ENCODE peak calls at places on chromosomes 11 and 22, in nine cellular contexts. Y, X, E, A, K, R, Q, H and P are unnamed samples.

GRCh38 chr11:20156280-20156875 is 3.9 kb downstream of the DBX1 start:
- DNase-seq in R (no peak), Y (no peak), K (peak), Q (peak), E (no peak), X (no peak), H (no peak), A (no peak), P (no peak)

GRCh38 chr11:115580927-115581680 is 76.9 kb upstream of the CADM1 start:
- DNase-seq in R (no peak), X (no peak), H (no peak), Q (peak), A (no peak), K (no peak), E (no peak), Y (no peak), P (no peak)

GRCh38 chr22:48089601-48090331 is 1327.3 kb downstream of the TBC1D22A start:
- DNase-seq in K (no peak), Y (no peak), Q (peak), R (peak), X (peak), E (peak), A (peak), H (peak), P (peak)

GRCh38 chr11:121159721-121160120 is 58.7 kb downstream of the TECTA start:
- DNase-seq in H (no peak), Q (no peak), Y (no peak), K (no peak), R (no peak), E (no peak), A (no peak), X (no peak), P (no peak)

GRCh38 chr11:11449327-11449726 is 96.3 kb upstream of the CSNK2A3 start:
- DNase-seq in E (no peak), K (no peak), H (no peak), Y (no peak), X (no peak), A (no peak), Q (no peak), R (no peak), P (no peak)

GRCh38 chr11:19921976-19922688 is 209.5 kb downstream of the NAV2 start:
- DNase-seq in E (no peak), A (no peak), Y (no peak), Q (no peak), X (no peak), R (no peak), H (no peak), K (no peak), P (no peak)

GRCh38 chr11:60363542-60364525 is 14.5 kb upstream of the MS4A7 start:
- DNase-seq in Q (peak), A (no peak), R (no peak), H (peak), Y (peak), E (peak), K (peak), X (peak), P (peak)

GRCh38 chr11:112253605-112254242 is 6.9 kb downstream of the PLET1 start:
- DNase-seq in A (no peak), E (no peak), H (no peak), R (no peak), K (no peak), X (no peak), Q (no peak), Y (no peak), P (no peak)

DNA sequence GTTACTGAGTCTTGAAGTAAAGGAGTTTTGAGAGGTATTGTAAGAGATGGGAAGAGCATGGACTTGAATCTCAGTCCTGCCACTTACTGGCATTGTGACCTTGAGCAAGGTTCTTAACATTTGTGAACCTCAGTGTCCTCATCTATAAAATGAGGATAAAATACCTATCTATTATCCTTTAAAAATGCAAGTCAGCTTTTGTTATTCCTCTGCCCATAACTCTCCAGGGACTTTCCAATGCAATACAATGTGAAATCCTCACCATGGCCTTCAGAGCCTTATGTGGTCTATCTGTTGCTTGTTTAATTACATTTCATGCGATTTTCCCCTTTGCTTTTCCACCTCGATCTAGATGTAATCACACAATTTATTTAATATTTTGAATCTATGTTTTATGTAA is 9.1 kb downstream of the TMEM135 start:
- DNase-seq in A (no peak), H (no peak), Q (no peak), Y (no peak), X (no peak), R (no peak), E (no peak), K (no peak), P (no peak)
- H3K4me3 ChIP-seq in A (no peak), H (no peak), Q (no peak), Y (no peak), X (no peak), R (no peak), E (no peak), K (no peak), P (no peak)

GRCh38 chr22:31625661-31626426 is 36.2 kb downstream of the PISD start:
- DNase-seq in Q (peak), X (no peak), R (peak), H (peak), Y (peak), A (peak), K (no peak), E (peak), P (peak)
- H3K4me3 ChIP-seq in Q (no peak), X (no peak), R (no peak), H (peak), Y (no peak), A (peak), K (no peak), E (peak), P (peak)

GRCh38 chr11:69012092-69013008 is 696 bp downstream of the MRGPRF start:
- DNase-seq in H (peak), Q (no peak), E (no peak), Y (peak), X (no peak), K (no peak), R (no peak), A (no peak), P (peak)

GRCh38 chr11:69011624-69012091 is 1.4 kb downstream of the MRGPRF start:
- DNase-seq in R (no peak), A (no peak), Y (no peak), Q (no peak), X (no peak), K (no peak), E (no peak), H (no peak), P (no peak)

GRCh38 chr11:69014936-69015549 is 2.0 kb upstream of the MRGPRF start:
- DNase-seq in H (no peak), R (no peak), E (no peak), K (no peak), Y (no peak), X (no peak), A (no peak), Q (no peak), P (no peak)

GRCh38 chr11:69013009-69013951 is at the start of gene MRGPRF:
- DNase-seq in R (peak), Y (peak), H (peak), Q (peak), K (no peak), X (peak), E (peak), A (peak), P (peak)

DNA sequence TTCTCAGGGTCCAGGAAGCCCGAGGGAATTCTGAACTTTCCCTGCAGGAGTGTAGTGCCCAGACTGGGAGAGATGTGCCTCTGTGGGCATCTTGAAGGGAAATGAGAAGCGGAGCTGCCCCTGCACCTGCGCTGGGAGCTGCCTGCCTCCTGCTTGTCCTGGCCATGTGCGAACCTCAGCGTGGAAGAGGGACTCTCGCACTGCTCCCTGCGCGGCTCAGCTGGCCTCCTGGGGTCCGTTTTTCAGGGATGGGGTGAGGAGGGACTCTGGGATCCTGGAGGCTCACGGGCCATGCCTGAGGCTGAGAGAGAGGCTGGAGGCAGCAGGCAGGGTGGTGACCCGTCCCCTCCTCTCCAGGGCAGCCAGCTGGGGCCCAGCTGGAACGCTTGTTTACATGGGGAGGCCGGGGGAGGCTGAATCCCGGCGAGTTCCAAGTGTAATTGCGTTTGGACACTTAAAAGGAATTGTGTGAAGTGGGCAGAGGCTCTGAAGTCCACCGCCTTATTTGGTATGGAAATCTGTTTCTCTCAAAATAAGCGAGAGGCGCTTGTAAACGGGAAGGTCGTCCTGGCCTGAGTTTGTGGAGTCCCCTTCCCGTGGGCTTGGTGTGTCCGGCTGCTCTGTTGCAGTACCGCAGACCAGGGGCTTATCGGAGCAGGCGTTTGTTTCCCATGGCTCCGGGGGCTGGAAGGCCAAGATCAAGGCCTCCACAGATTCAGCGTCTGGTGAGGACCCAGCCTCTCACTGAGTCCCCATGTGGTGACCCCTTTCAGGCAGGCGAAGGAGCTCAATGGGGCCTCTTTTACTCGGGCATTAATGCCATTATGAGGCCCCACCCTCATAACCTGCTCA is 1.3 kb upstream of the MRGPRF start:
- DNase-seq in R (peak), Y (peak), E (no peak), Q (peak), X (no peak), H (no peak), A (no peak), K (no peak), P (peak)
- H3K4me3 ChIP-seq in R (peak), Y (no peak), E (no peak), Q (no peak), X (no peak), H (no peak), A (peak), K (no peak), P (no peak)

GRCh38 chr22:37627545-37627944 is 11.9 kb upstream of the SH3BP1 start:
- DNase-seq in R (peak), H (no peak), A (no peak), Q (no peak), X (no peak), Y (no peak), K (peak), E (no peak), P (no peak)
- H3K4me3 ChIP-seq in R (no peak), H (no peak), A (no peak), Q (no peak), X (no peak), Y (no peak), K (peak), E (no peak), P (no peak)

DNA sequence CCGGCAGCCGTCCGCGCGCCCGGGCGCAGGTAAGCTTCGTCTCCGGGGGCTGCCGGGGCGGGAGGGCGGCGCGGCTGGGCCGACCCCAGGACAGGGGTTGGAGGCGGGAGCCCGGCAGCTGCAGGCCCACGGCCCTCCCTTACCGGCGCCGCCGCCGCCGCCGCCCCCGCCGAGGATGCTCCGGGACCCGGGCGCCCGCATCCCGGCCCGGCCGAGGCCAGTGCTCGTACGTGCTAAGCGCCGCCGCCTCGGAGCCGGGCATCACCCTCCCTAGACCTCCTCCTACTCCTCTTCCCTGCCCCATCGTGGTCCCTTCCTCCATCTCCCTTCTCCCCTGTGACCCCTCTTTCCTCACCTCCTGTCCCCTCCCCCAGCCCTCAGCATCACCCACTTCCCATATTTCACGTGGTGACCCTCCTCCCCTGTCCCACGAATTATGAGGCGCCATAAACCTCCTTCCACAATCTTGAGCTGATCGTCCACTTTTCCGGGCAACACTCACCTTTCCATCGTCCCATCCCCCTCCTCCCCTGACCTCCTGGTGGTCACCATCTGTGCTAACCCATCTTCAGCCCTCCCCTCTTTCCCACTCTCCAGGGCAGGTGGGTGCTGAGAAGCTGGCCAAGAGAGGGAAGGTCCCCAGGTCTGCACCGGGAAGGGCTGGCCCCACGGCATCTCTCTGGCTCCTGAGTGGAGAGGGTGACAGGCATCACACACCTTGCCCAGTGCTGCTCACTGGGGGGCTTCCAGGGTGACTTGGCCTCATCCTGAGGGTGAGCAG is 588 bp downstream of the ASPHD2 start:
- DNase-seq in K (no peak), X (no peak), E (no peak), Q (no peak), Y (no peak), H (no peak), A (no peak), R (no peak), P (no peak)
- H3K4me3 ChIP-seq in K (peak), X (peak), E (peak), Q (peak), Y (peak), H (peak), A (peak), R (peak), P (peak)

GRCh38 chr11:63491240-63491587 is 247 bp upstream of the PLAAT5 start:
- DNase-seq in X (no peak), Q (no peak), H (no peak), A (no peak), K (no peak), R (no peak), Y (no peak), E (no peak), P (no peak)

GRCh38 chr11:63493127-63493526 is 2.2 kb upstream of the PLAAT5 start:
- DNase-seq in Y (no peak), H (no peak), K (no peak), X (no peak), E (no peak), Q (no peak), R (no peak), A (no peak), P (no peak)

GRCh38 chr11:63490551-63491239 is at the start of gene PLAAT5:
- DNase-seq in H (no peak), Y (no peak), R (no peak), X (no peak), Q (peak), A (peak), E (peak), K (no peak), P (peak)

GRCh38 chr11:63492441-63492840 is 1.5 kb upstream of the PLAAT5 start:
- DNase-seq in A (no peak), K (no peak), E (no peak), X (no peak), H (no peak), Y (no peak), Q (no peak), R (no peak), P (no peak)

GRCh38 chr11:63491614-63492372 is 826 bp upstream of the PLAAT5 start:
- DNase-seq in Q (no peak), R (no peak), X (no peak), A (no peak), H (no peak), E (no peak), Y (peak), K (peak), P (peak)
- H3K4me3 ChIP-seq in Q (no peak), R (peak), X (no peak), A (peak), H (no peak), E (peak), Y (no peak), K (peak), P (peak)